ENCODE peak calls at places on chromosomes 11 and 22, in seven cellular contexts. One of them, this sample, is unnamed.

GRCh38 chr11:69968407-69969347 is 109.4 kb upstream of the ANO1 start:
- DNase-seq in lung: peak; percentile 50
- DNase-seq in psoas muscle: no peak
- DNase-seq in pancreas: no peak
- DNase-seq in prostate gland: no peak
- DNase-seq in suprapubic skin: no peak
- DNase-seq in MM.1S: no peak
- DNase-seq in this sample: peak; percentile 50

GRCh38 chr11:65148657-65149056 is 14.3 kb upstream of the SYVN1 start:
- DNase-seq in lung: no peak
- DNase-seq in psoas muscle: no peak
- DNase-seq in pancreas: no peak
- DNase-seq in prostate gland: no peak
- DNase-seq in suprapubic skin: peak; percentile 46
- DNase-seq in MM.1S: no peak
- DNase-seq in this sample: no peak

GRCh38 chr11:100105605-100106358 is 581.3 kb upstream of the ARHGAP42 start:
- DNase-seq in lung: no peak
- DNase-seq in psoas muscle: no peak
- DNase-seq in pancreas: no peak
- DNase-seq in prostate gland: no peak
- DNase-seq in suprapubic skin: no peak
- DNase-seq in MM.1S: no peak
- DNase-seq in this sample: no peak

GRCh38 chr11:46346886-46347636 is at the start of gene DGKZ:
- DNase-seq in lung: peak; percentile 85
- DNase-seq in psoas muscle: peak; percentile 87
- DNase-seq in pancreas: peak; percentile 97
- DNase-seq in prostate gland: peak; percentile 87
- DNase-seq in suprapubic skin: peak; percentile 88
- DNase-seq in MM.1S: peak; percentile 90
- DNase-seq in this sample: peak; percentile 81

GRCh38 chr11:24234822-24235508 is 261.9 kb upstream of the LUZP2 start:
- DNase-seq in lung: peak; percentile 60
- DNase-seq in psoas muscle: no peak
- DNase-seq in pancreas: no peak
- DNase-seq in prostate gland: no peak
- DNase-seq in suprapubic skin: no peak
- DNase-seq in MM.1S: no peak
- DNase-seq in this sample: peak; percentile 20

GRCh38 chr11:64298966-64299846 is 952 bp upstream of the CATSPERZ start:
- DNase-seq in lung: no peak
- DNase-seq in psoas muscle: peak; percentile 73
- DNase-seq in pancreas: peak; percentile 85
- DNase-seq in prostate gland: no peak
- DNase-seq in suprapubic skin: no peak
- DNase-seq in MM.1S: peak; percentile 4
- DNase-seq in this sample: peak; percentile 65

GRCh38 chr22:41857160-41857859 is 24.4 kb downstream of the SREBF2 start:
- DNase-seq in lung: no peak
- DNase-seq in psoas muscle: peak; percentile 39
- DNase-seq in pancreas: no peak
- DNase-seq in prostate gland: peak; percentile 29
- DNase-seq in suprapubic skin: no peak
- DNase-seq in MM.1S: no peak
- DNase-seq in this sample: peak; percentile 65

GRCh38 chr11:119100960-119101349 is 698 bp downstream of the DPAGT1 start:
- DNase-seq in lung: no peak
- DNase-seq in psoas muscle: no peak
- DNase-seq in pancreas: no peak
- DNase-seq in prostate gland: no peak
- DNase-seq in suprapubic skin: no peak
- DNase-seq in MM.1S: no peak
- DNase-seq in this sample: no peak

GRCh38 chr11:75140269-75141138 is 10.4 kb upstream of the SLCO2B1 start:
- DNase-seq in lung: peak; percentile 59
- DNase-seq in psoas muscle: peak; percentile 69
- DNase-seq in pancreas: peak; percentile 94
- DNase-seq in prostate gland: peak; percentile 29
- DNase-seq in suprapubic skin: peak; percentile 67
- DNase-seq in MM.1S: peak; percentile 51
- DNase-seq in this sample: peak; percentile 79

GRCh38 chr11:69000391-69000790 is 12.7 kb downstream of the MRGPRF start:
- DNase-seq in lung: no peak
- DNase-seq in psoas muscle: no peak
- DNase-seq in pancreas: peak; percentile 37
- DNase-seq in prostate gland: no peak
- DNase-seq in suprapubic skin: no peak
- DNase-seq in MM.1S: no peak
- DNase-seq in this sample: no peak

GRCh38 chr22:31199187-31199586 is 12.9 kb upstream of the LIMK2 start:
- DNase-seq in lung: no peak
- DNase-seq in psoas muscle: no peak
- DNase-seq in pancreas: no peak
- DNase-seq in prostate gland: no peak
- DNase-seq in suprapubic skin: no peak
- DNase-seq in MM.1S: no peak
- DNase-seq in this sample: no peak
- TF ChIP-seq CTCF in lung: no peak
- TF ChIP-seq CTCF in psoas muscle: no peak
- TF ChIP-seq CTCF in pancreas: no peak
- TF ChIP-seq CTCF in prostate gland: no peak
- TF ChIP-seq CTCF in suprapubic skin: no peak
- TF ChIP-seq CTCF in MM.1S: no peak
- TF ChIP-seq CTCF in this sample: no peak

GRCh38 chr11:10692716-10693115 is 839 bp downstream of the IRAG1 start:
- DNase-seq in lung: no peak
- DNase-seq in psoas muscle: no peak
- DNase-seq in pancreas: no peak
- DNase-seq in prostate gland: no peak
- DNase-seq in suprapubic skin: no peak
- DNase-seq in MM.1S: no peak
- DNase-seq in this sample: no peak
- H3K4me3 ChIP-seq in lung: no peak overlapping the region
- H3K4me3 ChIP-seq in psoas muscle: peak overlapping the region; percentile 55
- H3K4me3 ChIP-seq in pancreas: peak overlapping the region; percentile 7
- H3K4me3 ChIP-seq in prostate gland: peak overlapping the region; percentile 29
- H3K4me3 ChIP-seq in suprapubic skin: peak overlapping the region; percentile 33
- H3K4me3 ChIP-seq in MM.1S: no peak overlapping the region
- H3K4me3 ChIP-seq in this sample: peak overlapping the region; percentile 22

GRCh38 chr22:50056214-50056972 is 1.7 kb downstream of the TTLL8 start:
- DNase-seq in lung: no peak
- DNase-seq in psoas muscle: no peak
- DNase-seq in pancreas: no peak
- DNase-seq in prostate gland: no peak
- DNase-seq in suprapubic skin: no peak
- DNase-seq in MM.1S: no peak
- DNase-seq in this sample: no peak
- H3K4me1 ChIP-seq in lung: peaks cover 3% of the 10 kb centered on the region
- H3K4me1 ChIP-seq in psoas muscle: peaks cover 3% of the 10 kb centered on the region
- H3K4me1 ChIP-seq in pancreas: no peaks in the 10 kb centered on the region
- H3K4me1 ChIP-seq in prostate gland: peaks cover 6% of the 10 kb centered on the region
- H3K4me1 ChIP-seq in suprapubic skin: peaks cover 15% of the 10 kb centered on the region
- H3K4me1 ChIP-seq in MM.1S: peaks cover 7% of the 10 kb centered on the region
- H3K4me1 ChIP-seq in this sample: no peaks in the 10 kb centered on the region

GRCh38 chr22:36493690-36494110 is 12.3 kb upstream of the TXN2 start:
- DNase-seq in lung: peak; percentile 45
- DNase-seq in psoas muscle: no peak
- DNase-seq in pancreas: no peak
- DNase-seq in prostate gland: no peak
- DNase-seq in suprapubic skin: no peak
- DNase-seq in MM.1S: peak; percentile 71
- DNase-seq in this sample: peak; percentile 26

GRCh38 chr22:36497910-36498669 is 8.8 kb downstream of the FOXRED2 start:
- DNase-seq in lung: no peak
- DNase-seq in psoas muscle: no peak
- DNase-seq in pancreas: no peak
- DNase-seq in prostate gland: no peak
- DNase-seq in suprapubic skin: no peak
- DNase-seq in MM.1S: no peak
- DNase-seq in this sample: no peak
- TF ChIP-seq CTCF in lung: no peak
- TF ChIP-seq CTCF in psoas muscle: no peak
- TF ChIP-seq CTCF in pancreas: no peak
- TF ChIP-seq CTCF in prostate gland: no peak
- TF ChIP-seq CTCF in suprapubic skin: no peak
- TF ChIP-seq CTCF in MM.1S: no peak
- TF ChIP-seq CTCF in this sample: no peak

GRCh38 chr22:24285245-24285644 is 14.6 kb downstream of the SPECC1L start:
- DNase-seq in lung: no peak
- DNase-seq in psoas muscle: no peak
- DNase-seq in pancreas: no peak
- DNase-seq in prostate gland: no peak
- DNase-seq in suprapubic skin: no peak
- DNase-seq in MM.1S: no peak
- DNase-seq in this sample: no peak

GRCh38 chr22:24289781-24290181 is 19.1 kb downstream of the SPECC1L start:
- DNase-seq in lung: no peak
- DNase-seq in psoas muscle: no peak
- DNase-seq in pancreas: no peak
- DNase-seq in prostate gland: no peak
- DNase-seq in suprapubic skin: no peak
- DNase-seq in MM.1S: no peak
- DNase-seq in this sample: no peak

GRCh38 chr22:24291538-24292201 is 21.0 kb downstream of the SPECC1L start:
- DNase-seq in lung: no peak
- DNase-seq in psoas muscle: no peak
- DNase-seq in pancreas: no peak
- DNase-seq in prostate gland: no peak
- DNase-seq in suprapubic skin: no peak
- DNase-seq in MM.1S: no peak
- DNase-seq in this sample: no peak

GRCh38 chr22:24290459-24290858 is 19.8 kb downstream of the SPECC1L start:
- DNase-seq in lung: no peak
- DNase-seq in psoas muscle: no peak
- DNase-seq in pancreas: no peak
- DNase-seq in prostate gland: no peak
- DNase-seq in suprapubic skin: no peak
- DNase-seq in MM.1S: no peak
- DNase-seq in this sample: no peak

DNA sequence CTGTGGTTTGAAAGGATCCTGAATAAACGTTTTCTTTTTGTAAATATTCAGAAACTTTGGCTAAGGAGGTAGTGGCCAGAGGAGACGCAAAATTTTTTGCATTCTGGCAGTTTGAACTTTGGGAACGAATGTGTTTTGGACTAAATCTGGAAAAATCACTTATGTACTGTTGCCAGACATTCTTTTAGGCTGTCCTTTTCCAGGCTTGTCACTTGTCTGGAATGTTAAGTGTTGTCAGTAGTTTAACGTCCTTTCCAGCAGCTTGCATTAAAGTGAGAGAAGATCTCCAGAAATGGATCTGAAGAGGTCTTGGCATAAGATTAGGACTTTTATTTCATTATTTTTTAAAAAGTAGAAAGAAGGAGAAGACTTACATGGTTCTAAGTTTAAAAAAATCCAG is 18.5 kb downstream of the SPECC1L start:
- DNase-seq in lung: no peak
- DNase-seq in psoas muscle: no peak
- DNase-seq in pancreas: no peak
- DNase-seq in prostate gland: no peak
- DNase-seq in suprapubic skin: no peak
- DNase-seq in MM.1S: no peak
- DNase-seq in this sample: no peak
- H3K4me3 ChIP-seq in lung: no peak overlapping the region
- H3K4me3 ChIP-seq in psoas muscle: no peak overlapping the region
- H3K4me3 ChIP-seq in pancreas: no peak overlapping the region
- H3K4me3 ChIP-seq in prostate gland: no peak overlapping the region
- H3K4me3 ChIP-seq in suprapubic skin: no peak overlapping the region
- H3K4me3 ChIP-seq in MM.1S: no peak overlapping the region
- H3K4me3 ChIP-seq in this sample: no peak overlapping the region

GRCh38 chr11:60981515-60981914 is 10.0 kb downstream of the CD6 start:
- DNase-seq in lung: no peak
- DNase-seq in psoas muscle: no peak
- DNase-seq in pancreas: no peak
- DNase-seq in prostate gland: no peak
- DNase-seq in suprapubic skin: peak; percentile 52
- DNase-seq in MM.1S: no peak
- DNase-seq in this sample: no peak
- H3K4me1 ChIP-seq in lung: no peaks in the 10 kb centered on the region
- H3K4me1 ChIP-seq in psoas muscle: no peaks in the 10 kb centered on the region
- H3K4me1 ChIP-seq in pancreas: peaks cover 4% of the 10 kb centered on the region
- H3K4me1 ChIP-seq in prostate gland: no peaks in the 10 kb centered on the region
- H3K4me1 ChIP-seq in suprapubic skin: no peaks in the 10 kb centered on the region
- H3K4me1 ChIP-seq in MM.1S: peaks cover 9% of the 10 kb centered on the region
- H3K4me1 ChIP-seq in this sample: no peaks in the 10 kb centered on the region

GRCh38 chr11:111974451-111974850 is 37.3 kb downstream of the DIXDC1 start:
- DNase-seq in lung: no peak
- DNase-seq in psoas muscle: no peak
- DNase-seq in pancreas: no peak
- DNase-seq in prostate gland: no peak
- DNase-seq in suprapubic skin: no peak
- DNase-seq in MM.1S: no peak
- DNase-seq in this sample: no peak

GRCh38 chr11:111976119-111976518 is 39.0 kb downstream of the DIXDC1 start:
- DNase-seq in lung: no peak
- DNase-seq in psoas muscle: no peak
- DNase-seq in pancreas: no peak
- DNase-seq in prostate gland: no peak
- DNase-seq in suprapubic skin: no peak
- DNase-seq in MM.1S: no peak
- DNase-seq in this sample: no peak

GRCh38 chr11:111976614-111977140 is 39.5 kb downstream of the DIXDC1 start:
- DNase-seq in lung: no peak
- DNase-seq in psoas muscle: peak; percentile 28
- DNase-seq in pancreas: peak; percentile 62
- DNase-seq in prostate gland: peak; percentile 53
- DNase-seq in suprapubic skin: no peak
- DNase-seq in MM.1S: no peak
- DNase-seq in this sample: no peak

GRCh38 chr11:111977141-111978027 is 40.2 kb downstream of the DIXDC1 start:
- DNase-seq in lung: peak; percentile 67
- DNase-seq in psoas muscle: peak; percentile 76
- DNase-seq in pancreas: peak; percentile 81
- DNase-seq in prostate gland: peak; percentile 69
- DNase-seq in suprapubic skin: peak; percentile 85
- DNase-seq in MM.1S: no peak
- DNase-seq in this sample: peak; percentile 67

GRCh38 chr11:111975076-111975806 is 38.1 kb downstream of the DIXDC1 start:
- DNase-seq in lung: no peak
- DNase-seq in psoas muscle: no peak
- DNase-seq in pancreas: no peak
- DNase-seq in prostate gland: no peak
- DNase-seq in suprapubic skin: no peak
- DNase-seq in MM.1S: no peak
- DNase-seq in this sample: no peak
- TF ChIP-seq CTCF in lung: no peak
- TF ChIP-seq CTCF in psoas muscle: no peak
- TF ChIP-seq CTCF in pancreas: no peak
- TF ChIP-seq CTCF in prostate gland: no peak
- TF ChIP-seq CTCF in suprapubic skin: no peak
- TF ChIP-seq CTCF in MM.1S: peak; percentile 17
- TF ChIP-seq CTCF in this sample: no peak